ENCODE peak calls at places on chromosomes 12 and 14, in ten cellular contexts. I is GM23338, G is prostate gland, J is GM03348, O is EH, R is LoVo, H is GM12891, X is trophoblast cell, T is left ventricle myocardium inferior, W is GM12865. V is an unnamed sample.

GRCh38 chr14:102772781-102773570 is 4.3 kb upstream of the TRAF3 start:
- DNase-seq in J (no peak), G (no peak), R (no peak), I (peak; percentile 90), T (no peak), O (peak; percentile 30), W (peak; percentile 86), X (no peak), H (no peak), V (no peak)

GRCh38 chr12:104426926-104427546 is 29.7 kb upstream of the CHST11 start:
- DNase-seq in O (peak; percentile 87), R (peak; percentile 23), W (peak; percentile 16), I (no peak), X (peak; percentile 25), J (peak; percentile 44), H (no peak), G (no peak), T (no peak), V (no peak)

GRCh38 chr14:99179506-99179905 is 92.5 kb downstream of the BCL11B start:
- DNase-seq in J (no peak), H (no peak), W (no peak), X (no peak), G (no peak), T (no peak), I (no peak), R (no peak), O (no peak), V (no peak)

GRCh38 chr12:1920971-1921370 is 2.5 kb upstream of the CACNA2D4 start:
- DNase-seq in W (no peak), J (peak; percentile 2), O (no peak), X (no peak), R (no peak), H (no peak), G (peak; percentile 3), T (no peak), I (no peak), V (no peak)

GRCh38 chr12:11875414-11875935 is 195.3 kb upstream of the BCL2L14 start:
- DNase-seq in H (no peak), W (peak; percentile 38), O (peak; percentile 26), J (no peak), G (no peak), I (no peak), T (no peak), R (peak; percentile 81), X (no peak), V (no peak)

GRCh38 chr12:23464241-23464812 is 485.1 kb downstream of the SOX5 start:
- DNase-seq in T (no peak), R (no peak), W (no peak), G (no peak), H (no peak), O (no peak), X (no peak), I (no peak), J (no peak), V (no peak)

GRCh38 chr14:24935796-24936195 is 114.2 kb downstream of the STXBP6 start:
- DNase-seq in W (no peak), T (no peak), J (peak; percentile 11), G (no peak), H (no peak), I (no peak), R (no peak), O (no peak), X (no peak), V (no peak)

GRCh38 chr14:54221971-54222370 is 174.8 kb upstream of the CDKN3 start:
- DNase-seq in W (no peak), R (no peak), X (no peak), G (no peak), O (no peak), I (no peak), H (no peak), T (peak; percentile 24), J (no peak), V (no peak)

GRCh38 chr12:124678421-124678893 is 111.0 kb upstream of the NCOR2 start:
- DNase-seq in H (no peak), R (no peak), W (no peak), G (no peak), O (no peak), X (peak; percentile 95), I (no peak), T (no peak), J (no peak), V (peak; percentile 59)

GRCh38 chr12:70240677-70241076 is 2.6 kb upstream of the CNOT2 start:
- DNase-seq in X (no peak), W (peak; percentile 26), J (no peak), H (no peak), O (no peak), G (no peak), T (no peak), R (no peak), I (no peak), V (no peak)

GRCh38 chr14:49972840-49973239 is 80.0 kb downstream of the ARF6 start:
- DNase-seq in J (peak; percentile 79), R (peak; percentile 84), T (no peak), G (peak; percentile 60), X (peak; percentile 74), W (peak; percentile 51), H (no peak), O (peak; percentile 93), I (no peak), V (no peak)

GRCh38 chr12:68807576-68808387 is at the start of gene MDM2:
- DNase-seq in W (peak; percentile 99), R (peak; percentile 99), G (peak; percentile 93), I (peak; percentile 95), O (peak; percentile 87), X (peak; percentile 87), J (peak; percentile 98), T (peak; percentile 94), H (peak; percentile 91), V (peak; percentile 94)

GRCh38 chr12:111355181-111355925 is 13.5 kb downstream of the PHETA1 start:
- DNase-seq in J (no peak), G (no peak), W (no peak), R (no peak), H (no peak), I (no peak), T (no peak), X (no peak), O (no peak), V (no peak)

GRCh38 chr12:124564232-124564958 is 3.0 kb downstream of the NCOR2 start:
- DNase-seq in W (no peak), X (no peak), H (no peak), T (no peak), J (no peak), R (no peak), G (no peak), I (peak; percentile 57), O (no peak), V (no peak)

GRCh38 chr12:49019435-49020317 is 1.1 kb upstream of the PRKAG1 start:
- DNase-seq in I (peak; percentile 78), W (peak; percentile 52), G (no peak), R (peak; percentile 59), T (no peak), X (peak; percentile 21), O (peak; percentile 42), J (peak; percentile 67), H (peak; percentile 71), V (no peak)

GRCh38 chr14:24177041-24177825 is 5.4 kb downstream of the REC8 start:
- DNase-seq in J (no peak), I (no peak), G (no peak), R (no peak), W (no peak), H (no peak), X (no peak), O (no peak), T (no peak), V (no peak)

GRCh38 chr12:56931474-56931978 is 2.7 kb downstream of the SDR9C7 start:
- DNase-seq in G (no peak), W (peak; percentile 74), O (peak; percentile 67), I (peak; percentile 69), X (no peak), T (no peak), H (no peak), R (no peak), J (no peak), V (no peak)

GRCh38 chr14:56118611-56119181 is 485 bp downstream of the PELI2 start:
- DNase-seq in W (no peak), O (peak; percentile 42), J (peak; percentile 47), I (peak; percentile 42), G (peak; percentile 22), R (no peak), X (no peak), H (no peak), T (peak; percentile 41), V (no peak)

GRCh38 chr14:102184678-102185040 is 45.0 kb downstream of the WDR20 start:
- DNase-seq in W (no peak), I (peak; percentile 53), H (no peak), O (no peak), J (no peak), R (no peak), G (no peak), T (no peak), X (no peak), V (no peak)

GRCh38 chr12:113724703-113725556 is 241.2 kb downstream of the RBM19 start:
- DNase-seq in R (no peak), X (no peak), I (no peak), J (no peak), T (no peak), O (no peak), H (no peak), G (no peak), W (no peak), V (peak; percentile 18)

GRCh38 chr14:85587152-85587697 is 57.3 kb downstream of the FLRT2 start:
- DNase-seq in I (no peak), X (no peak), R (no peak), G (peak; percentile 39), J (no peak), H (no peak), T (no peak), W (no peak), O (peak; percentile 91), V (no peak)

GRCh38 chr12:50613463-50613862 is 108.7 kb downstream of the DIP2B start:
- DNase-seq in J (no peak), G (no peak), X (no peak), T (no peak), H (no peak), W (no peak), O (peak; percentile 34), I (peak; percentile 34), R (no peak), V (no peak)

GRCh38 chr14:63454436-63454835 is 88.7 kb downstream of the PPP2R5E start:
- DNase-seq in T (no peak), G (no peak), X (no peak), I (no peak), J (no peak), W (no peak), O (no peak), H (no peak), R (no peak), V (peak; percentile 60)

GRCh38 chr14:60102389-60102788 is 10.7 kb downstream of the PCNX4 start:
- DNase-seq in I (no peak), T (no peak), G (no peak), R (no peak), J (peak; percentile 49), W (no peak), X (no peak), H (no peak), O (peak; percentile 87), V (no peak)

GRCh38 chr12:49230176-49230575 is 34.7 kb upstream of the TUBA1C start:
- DNase-seq in X (no peak), O (no peak), I (no peak), J (no peak), T (no peak), G (no peak), W (no peak), R (no peak), H (no peak), V (peak; percentile 30)

GRCh38 chr12:59634254-59634653 is 38.4 kb downstream of the SLC16A7 start:
- DNase-seq in W (no peak), G (no peak), R (no peak), J (no peak), H (no peak), I (no peak), T (no peak), X (no peak), O (no peak), V (no peak)